ENCODE peak calls at places on chromosome 19, in seven cellular contexts. One of them, this sample, is unnamed.
A peak's percentile ranks its signal among the peaks of the same experiment; 100 is the strongest.

GRCh38 chr19:32691952-32692726 is 518 bp downstream of the NUDT19 start:
- DNase-seq in cardiac fibroblast: peak; percentile 78
- DNase-seq in ovary: peak; percentile 23
- DNase-seq in AG09319: peak; percentile 22
- DNase-seq in effector memory CD4-positive, alpha-beta T cell: peak; percentile 28
- DNase-seq in lower leg skin: peak; percentile 45
- DNase-seq in heart left ventricle: peak; percentile 72
- DNase-seq in this sample: peak; percentile 11

GRCh38 chr19:13051581-13052165 is 51.0 kb downstream of the LYL1 start:
- DNase-seq in heart left ventricle: peak; percentile 73
- DNase-seq in effector memory CD4-positive, alpha-beta T cell: no peak
- DNase-seq in AG09319: no peak
- DNase-seq in cardiac fibroblast: peak; percentile 52
- DNase-seq in lower leg skin: no peak
- DNase-seq in ovary: peak; percentile 77
- DNase-seq in this sample: no peak

GRCh38 chr19:57434386-57435061 is 601 bp upstream of the ZNF749 start:
- DNase-seq in ovary: no peak
- DNase-seq in AG09319: no peak
- DNase-seq in lower leg skin: no peak
- DNase-seq in effector memory CD4-positive, alpha-beta T cell: no peak
- DNase-seq in heart left ventricle: no peak
- DNase-seq in cardiac fibroblast: no peak
- DNase-seq in this sample: no peak

GRCh38 chr19:39590265-39590664 is 12.1 kb upstream of the LGALS13 start:
- DNase-seq in lower leg skin: no peak
- DNase-seq in effector memory CD4-positive, alpha-beta T cell: no peak
- DNase-seq in cardiac fibroblast: peak; percentile 3
- DNase-seq in heart left ventricle: no peak
- DNase-seq in ovary: no peak
- DNase-seq in AG09319: no peak
- DNase-seq in this sample: no peak

GRCh38 chr19:7904074-7905020 is 670 bp downstream of the MAP2K7 start:
- DNase-seq in effector memory CD4-positive, alpha-beta T cell: peak; percentile 77
- DNase-seq in AG09319: no peak
- DNase-seq in ovary: peak; percentile 64
- DNase-seq in heart left ventricle: no peak
- DNase-seq in cardiac fibroblast: no peak
- DNase-seq in lower leg skin: peak; percentile 55
- DNase-seq in this sample: peak; percentile 70

GRCh38 chr19:55082023-55082851 is 6.6 kb downstream of the EPS8L1 start:
- DNase-seq in AG09319: no peak
- DNase-seq in effector memory CD4-positive, alpha-beta T cell: peak; percentile 36
- DNase-seq in cardiac fibroblast: peak; percentile 61
- DNase-seq in heart left ventricle: no peak
- DNase-seq in ovary: no peak
- DNase-seq in lower leg skin: no peak
- DNase-seq in this sample: no peak

GRCh38 chr19:15154002-15154612 is 46.7 kb downstream of the NOTCH3 start:
- DNase-seq in lower leg skin: no peak
- DNase-seq in effector memory CD4-positive, alpha-beta T cell: no peak
- DNase-seq in cardiac fibroblast: peak; percentile 64
- DNase-seq in AG09319: no peak
- DNase-seq in ovary: no peak
- DNase-seq in heart left ventricle: no peak
- DNase-seq in this sample: no peak

GRCh38 chr19:29645911-29646310 is 19.4 kb upstream of the PLEKHF1 start:
- DNase-seq in heart left ventricle: peak; percentile 55
- DNase-seq in ovary: peak; percentile 71
- DNase-seq in effector memory CD4-positive, alpha-beta T cell: no peak
- DNase-seq in cardiac fibroblast: peak; percentile 88
- DNase-seq in AG09319: peak; percentile 52
- DNase-seq in lower leg skin: peak; percentile 35
- DNase-seq in this sample: no peak

GRCh38 chr19:39919976-39920375 is 14.5 kb downstream of the FCGBP start:
- DNase-seq in effector memory CD4-positive, alpha-beta T cell: no peak
- DNase-seq in heart left ventricle: no peak
- DNase-seq in cardiac fibroblast: no peak
- DNase-seq in ovary: no peak
- DNase-seq in lower leg skin: no peak
- DNase-seq in AG09319: no peak
- DNase-seq in this sample: no peak

GRCh38 chr19:45863840-45864628 is at the start of gene FOXA3:
- DNase-seq in ovary: no peak
- DNase-seq in effector memory CD4-positive, alpha-beta T cell: peak; percentile 41
- DNase-seq in cardiac fibroblast: peak; percentile 37
- DNase-seq in lower leg skin: no peak
- DNase-seq in heart left ventricle: no peak
- DNase-seq in AG09319: no peak
- DNase-seq in this sample: peak; percentile 43

GRCh38 chr19:34722353-34722752 is 11.7 kb upstream of the ZNF181 start:
- DNase-seq in lower leg skin: no peak
- DNase-seq in AG09319: no peak
- DNase-seq in cardiac fibroblast: no peak
- DNase-seq in effector memory CD4-positive, alpha-beta T cell: no peak
- DNase-seq in heart left ventricle: no peak
- DNase-seq in ovary: no peak
- DNase-seq in this sample: no peak

GRCh38 chr19:4064551-4065260 is 2.0 kb downstream of the ZBTB7A start:
- DNase-seq in heart left ventricle: peak; percentile 70
- DNase-seq in effector memory CD4-positive, alpha-beta T cell: peak; percentile 36
- DNase-seq in lower leg skin: peak; percentile 60
- DNase-seq in ovary: peak; percentile 75
- DNase-seq in AG09319: no peak
- DNase-seq in cardiac fibroblast: peak; percentile 43
- DNase-seq in this sample: peak; percentile 38

GRCh38 chr19:32456406-32456805 is 50.8 kb downstream of the DPY19L3 start:
- DNase-seq in heart left ventricle: no peak
- DNase-seq in AG09319: no peak
- DNase-seq in cardiac fibroblast: no peak
- DNase-seq in lower leg skin: no peak
- DNase-seq in ovary: no peak
- DNase-seq in effector memory CD4-positive, alpha-beta T cell: no peak
- DNase-seq in this sample: no peak

GRCh38 chr19:4051175-4052101 is 15.3 kb downstream of the ZBTB7A start:
- DNase-seq in heart left ventricle: no peak
- DNase-seq in effector memory CD4-positive, alpha-beta T cell: no peak
- DNase-seq in cardiac fibroblast: no peak
- DNase-seq in lower leg skin: no peak
- DNase-seq in AG09319: no peak
- DNase-seq in ovary: no peak
- DNase-seq in this sample: no peak

This sample was measured in effector CD4-positive, alpha-beta T cell.